ENCODE peak calls at places on chromosomes 7 and 10, in six cellular contexts. U is effector memory CD8-positive, alpha-beta T cell; Y is HTR-8/SVneo; I is heart left ventricle; D is DMS153; L is ovary. P is an unnamed sample.

GRCh38 chr7:20556091-20556490 is 59.4 kb upstream of the ABCB5 start:
- DNase-seq in Y (no peak), U (no peak), D (no peak), I (no peak), L (no peak), P (no peak)

GRCh38 chr10:80516506-80517075 is 21.1 kb upstream of the SH2D4B start:
- DNase-seq in Y (no peak), D (no peak), U (no peak), I (no peak), L (no peak), P (no peak)

GRCh38 chr10:77889277-77889903 is 37.2 kb downstream of the DLG5 start:
- DNase-seq in I (no peak), Y (no peak), L (no peak), D (peak), U (no peak), P (no peak)

GRCh38 chr10:96512524-96512991 is 1.2 kb downstream of the TLL2 start:
- DNase-seq in Y (no peak), L (peak), U (no peak), I (peak), D (no peak), P (no peak)

GRCh38 chr10:118459642-118460193 is 117.6 kb upstream of the FAM204A start:
- DNase-seq in U (peak), I (peak), D (peak), Y (peak), L (peak), P (peak)

GRCh38 chr7:125450749-125451148 is 521.1 kb upstream of the POT1 start:
- DNase-seq in Y (no peak), U (no peak), I (no peak), D (no peak), L (no peak), P (no peak)

GRCh38 chr10:121702351-121703320 is 104.4 kb upstream of the FGFR2 start:
- DNase-seq in U (no peak), L (no peak), D (no peak), I (no peak), Y (peak), P (no peak)

GRCh38 chr10:103747193-103747865 is 108.0 kb downstream of the SH3PXD2A start:
- DNase-seq in D (no peak), Y (no peak), U (no peak), L (no peak), I (no peak), P (no peak)

GRCh38 chr7:48971173-48971572 is 46.8 kb downstream of the CDC14C start:
- DNase-seq in U (no peak), D (peak), I (no peak), Y (no peak), L (no peak), P (no peak)

GRCh38 chr7:95684037-95684436 is 87.7 kb upstream of the PDK4 start:
- DNase-seq in D (peak), L (no peak), Y (no peak), U (no peak), I (no peak), P (no peak)

GRCh38 chr10:124308351-124308645 is 110.4 kb downstream of the OAT start:
- DNase-seq in Y (no peak), L (peak), D (no peak), I (no peak), U (no peak), P (no peak)